ENCODE peak calls at places on chromosomes 6 and 20, in five cellular contexts. H, Z, M, P and G are unnamed samples.

GRCh38 chr6:120005292-120005976 is 655.9 kb upstream of the MAN1A1 start:
- DNase-seq in H (no peak), Z (no peak), M (no peak), P (no peak), G (no peak)

GRCh38 chr6:167764215-167764614 is 62.5 kb upstream of the AFDN start:
- DNase-seq in H (no peak), Z (no peak), M (no peak), P (no peak), G (no peak)

GRCh38 chr6:134984821-134985220 is 34.9 kb upstream of the ALDH8A1 start:
- DNase-seq in H (no peak), Z (peak), M (no peak), P (no peak), G (no peak)

GRCh38 chr6:157037165-157037564 is 260.0 kb downstream of the ARID1B start:
- DNase-seq in H (no peak), Z (no peak), M (no peak), P (no peak), G (no peak)

GRCh38 chr20:16054917-16055316 is 518.3 kb downstream of the KIF16B start:
- DNase-seq in H (no peak), Z (no peak), M (no peak), P (no peak), G (no peak)

GRCh38 chr6:106820412-106820852 is 154.1 kb downstream of the CD24 start:
- DNase-seq in H (no peak), Z (peak), M (no peak), P (no peak), G (no peak)

GRCh38 chr6:135983720-135984343 is 132.3 kb downstream of the PDE7B start:
- DNase-seq in H (no peak), Z (no peak), M (no peak), P (no peak), G (no peak)

GRCh38 chr6:2791124-2792050 is 26.2 kb downstream of the WRNIP1 start:
- DNase-seq in H (peak), Z (no peak), M (peak), P (no peak), G (peak)

GRCh38 chr6:52418606-52419005 is 1.5 kb upstream of the EFHC1 start:
- DNase-seq in H (no peak), Z (no peak), M (no peak), P (no peak), G (no peak)

GRCh38 chr6:160004018-160004417 is 35.1 kb downstream of the IGF2R start:
- DNase-seq in H (no peak), Z (no peak), M (no peak), P (no peak), G (no peak)

GRCh38 chr20:4476903-4477302 is 244.8 kb upstream of the PRND start:
- DNase-seq in H (no peak), Z (no peak), M (no peak), P (no peak), G (no peak)

GRCh38 chr6:139996253-139996834 is 621.9 kb upstream of the CITED2 start:
- DNase-seq in H (peak), Z (no peak), M (no peak), P (no peak), G (peak)

GRCh38 chr20:15643713-15644112 is 929.5 kb downstream of the KIF16B start:
- DNase-seq in H (no peak), Z (no peak), M (no peak), P (no peak), G (no peak)

GRCh38 chr20:44074252-44075151 is 112.5 kb downstream of the JPH2 start:
- DNase-seq in H (no peak), Z (peak), M (no peak), P (no peak), G (no peak)

GRCh38 chr6:157535354-157536217 is 154.6 kb downstream of the ZDHHC14 start:
- DNase-seq in H (no peak), Z (peak), M (no peak), P (no peak), G (peak)

GRCh38 chr20:32244150-32244823 is 33.2 kb upstream of the KIF3B start:
- DNase-seq in H (no peak), Z (no peak), M (no peak), P (no peak), G (no peak)

GRCh38 chr6:107202876-107203468 is 87.7 kb upstream of the BEND3 start:
- DNase-seq in H (no peak), Z (no peak), M (no peak), P (no peak), G (no peak)

GRCh38 chr6:143110996-143111395 is 50.3 kb downstream of the AIG1 start:
- DNase-seq in H (no peak), Z (no peak), M (no peak), P (no peak), G (no peak)

GRCh38 chr6:12208190-12208589 is 82.0 kb upstream of the EDN1 start:
- DNase-seq in H (no peak), Z (no peak), M (no peak), P (no peak), G (no peak)

GRCh38 chr6:43308101-43308989 is at the start of gene CRIP3:
- DNase-seq in H (peak), Z (peak), M (no peak), P (no peak), G (no peak)

GRCh38 chr20:63591786-63592355 is 17.8 kb upstream of the HELZ2 start:
- DNase-seq in H (no peak), Z (no peak), M (no peak), P (no peak), G (no peak)

GRCh38 chr6:75494290-75494689 is 690 bp upstream of the FILIP1 start:
- DNase-seq in H (no peak), Z (no peak), M (no peak), P (no peak), G (no peak)

GRCh38 chr6:11460001-11460668 is 77.4 kb upstream of the TMEM170B start:
- DNase-seq in H (no peak), Z (no peak), M (no peak), P (no peak), G (peak)

GRCh38 chr6:116210750-116211425 is 43.0 kb downstream of the TSPYL4 start:
- DNase-seq in H (no peak), Z (no peak), M (no peak), P (no peak), G (no peak)

GRCh38 chr6:16909599-16910360 is 148.5 kb upstream of the ATXN1 start:
- DNase-seq in H (no peak), Z (no peak), M (no peak), P (no peak), G (no peak)

GRCh38 chr6:168275168-168275567 is 44.4 kb downstream of the DACT2 start:
- DNase-seq in H (no peak), Z (no peak), M (no peak), P (no peak), G (no peak)

GRCh38 chr6:80553071-80553740 is 446.7 kb downstream of the BCKDHB start:
- DNase-seq in H (no peak), Z (no peak), M (no peak), P (no peak), G (no peak)

GRCh38 chr6:16429669-16430068 is 191.3 kb downstream of the GMPR start:
- DNase-seq in H (no peak), Z (no peak), M (no peak), P (no peak), G (no peak)

GRCh38 chr6:32529697-32530429 is at the start of gene HLA-DRB5:
- DNase-seq in H (peak), Z (no peak), M (no peak), P (no peak), G (peak)

GRCh38 chr6:16548121-16548520 is 213.1 kb downstream of the ATXN1 start:
- DNase-seq in H (no peak), Z (no peak), M (no peak), P (no peak), G (no peak)

GRCh38 chr20:10733122-10733521 is 59.3 kb upstream of the JAG1 start:
- DNase-seq in H (no peak), Z (no peak), M (no peak), P (no peak), G (no peak)